ENCODE peak calls at places on chromosomes 12 and 14, in six cellular contexts. A is dorsolateral prefrontal cortex, C is AG04450, X is MM.1S, P is lower leg skin, O is tibial artery. K is an unnamed sample.

GRCh38 chr12:96908170-96908675 is 1.2 kb downstream of the NEDD1 start:
- DNase-seq in X (peak; percentile 12), A (no peak), C (no peak), P (no peak), O (no peak), K (no peak)

GRCh38 chr12:16063728-16064127 is 152.6 kb downstream of the DERA start:
- DNase-seq in P (no peak), A (no peak), C (no peak), O (no peak), X (no peak), K (no peak)

GRCh38 chr12:124636138-124636968 is 68.9 kb upstream of the NCOR2 start:
- DNase-seq in P (peak; percentile 91), C (no peak), A (no peak), O (no peak), X (no peak), K (no peak)

GRCh38 chr14:73744175-73744867 is 30.1 kb upstream of the PNMA1 start:
- DNase-seq in X (no peak), A (peak; percentile 65), O (no peak), P (no peak), C (no peak), K (no peak)

GRCh38 chr12:22678175-22678574 is 53.2 kb downstream of the ETNK1 start:
- DNase-seq in C (no peak), O (no peak), A (no peak), X (no peak), P (no peak), K (no peak)

GRCh38 chr14:91946313-91947195 is 940 bp downstream of the FBLN5 start:
- DNase-seq in X (no peak), P (peak; percentile 75), C (no peak), A (no peak), O (no peak), K (no peak)

GRCh38 chr14:67446371-67447032 is 34.5 kb upstream of the PLEK2 start:
- DNase-seq in A (no peak), X (no peak), P (no peak), C (no peak), O (no peak), K (no peak)

GRCh38 chr12:11553871-11554533 is 95.5 kb upstream of the ETV6 start:
- DNase-seq in P (no peak), C (peak; percentile 13), A (no peak), X (peak; percentile 68), O (no peak), K (peak; percentile 49)

GRCh38 chr14:69879175-69880047 is at the start of gene SMOC1:
- DNase-seq in X (peak; percentile 80), O (peak; percentile 90), A (peak; percentile 50), P (no peak), C (peak; percentile 47), K (peak; percentile 91)

GRCh38 chr14:74476607-74477006 is 16.5 kb downstream of the NPC2 start:
- DNase-seq in P (no peak), A (no peak), X (no peak), O (no peak), C (no peak), K (no peak)

GRCh38 chr12:77625441-77625840 is 205.3 kb upstream of the NAV3 start:
- DNase-seq in P (no peak), O (no peak), C (peak; percentile 62), A (no peak), X (no peak), K (no peak)

GRCh38 chr12:124006582-124007170 is 33.7 kb downstream of the ZNF664 start:
- DNase-seq in C (no peak), P (peak; percentile 46), A (no peak), O (no peak), X (peak; percentile 78), K (no peak)

GRCh38 chr12:102740157-102741032 is 176.6 kb downstream of the PAH start:
- DNase-seq in P (no peak), C (no peak), A (no peak), X (peak; percentile 46), O (no peak), K (no peak)

DNA sequence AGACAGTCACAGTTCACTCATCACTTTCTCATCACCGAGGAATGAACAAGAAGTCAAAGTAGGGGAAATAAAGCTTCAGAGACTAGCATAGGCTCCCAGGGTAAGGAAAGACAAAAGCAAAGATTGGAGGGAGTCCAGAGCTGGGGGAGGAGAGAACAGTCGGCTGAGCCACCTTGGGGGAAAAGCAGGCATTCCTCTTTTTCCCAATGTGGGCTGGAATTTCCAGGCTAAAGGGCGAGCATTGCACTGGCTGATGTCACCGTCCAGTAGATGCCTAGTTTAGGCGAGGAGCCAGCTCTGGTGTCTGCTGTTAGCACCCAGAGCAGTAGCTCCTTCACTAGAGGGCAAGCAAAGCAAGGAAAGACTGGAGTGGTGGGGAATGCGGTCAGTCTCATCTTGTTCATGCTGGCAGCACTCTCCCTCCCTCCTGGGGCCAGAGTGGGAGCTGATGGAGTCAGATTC is 8.5 kb upstream of the KRT75 start:
- DNase-seq in O (no peak), C (peak; percentile 20), A (no peak), X (no peak), P (peak; percentile 54), K (peak; percentile 29)
- TF ChIP-seq CTCF in O (no peak), C (peak; percentile 9), A (no peak), X (no peak), P (no peak), K (no peak)

GRCh38 chr12:129693731-129694130 is 210.1 kb downstream of the TMEM132D start:
- DNase-seq in P (no peak), X (no peak), C (no peak), A (no peak), O (no peak), K (no peak)

GRCh38 chr12:129701536-129702165 is 202.2 kb downstream of the TMEM132D start:
- DNase-seq in X (no peak), C (no peak), P (no peak), O (no peak), A (no peak), K (no peak)

GRCh38 chr12:129696405-129696804 is 207.4 kb downstream of the TMEM132D start:
- DNase-seq in X (no peak), A (no peak), O (no peak), P (no peak), C (no peak), K (no peak)

GRCh38 chr12:129700036-129700435 is 203.8 kb downstream of the TMEM132D start:
- DNase-seq in X (no peak), P (no peak), A (no peak), C (no peak), O (no peak), K (no peak)

GRCh38 chr12:129696952-129697351 is 206.9 kb downstream of the TMEM132D start:
- DNase-seq in O (no peak), C (no peak), A (no peak), X (no peak), P (no peak), K (no peak)
- TF ChIP-seq CTCF in O (no peak), C (no peak), A (no peak), X (no peak), P (no peak), K (no peak)

DNA sequence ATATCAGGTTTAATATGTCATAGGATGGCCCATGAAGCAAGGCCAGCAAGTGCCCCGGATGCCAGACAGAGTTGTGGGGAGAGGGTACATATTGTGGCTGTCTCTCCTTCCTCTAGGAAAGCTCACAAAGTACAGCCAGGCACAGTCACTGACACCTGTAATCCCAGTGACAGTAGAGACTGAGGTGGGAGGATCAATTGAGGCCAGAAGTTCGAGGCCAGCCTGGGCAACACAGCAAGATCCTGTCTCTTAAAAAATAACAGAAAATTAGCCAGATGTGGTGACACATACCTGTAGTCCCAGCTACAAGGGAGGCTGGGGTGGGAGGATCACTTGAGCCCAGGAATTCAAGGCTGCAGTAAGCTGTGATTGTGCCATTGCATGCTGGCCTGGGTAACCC is 32.1 kb downstream of the SLC7A8 start:
- DNase-seq in P (no peak), O (no peak), C (no peak), A (no peak), X (no peak), K (no peak)
- TF ChIP-seq CTCF in P (no peak), O (no peak), C (no peak), A (no peak), X (no peak), K (no peak)

DNA sequence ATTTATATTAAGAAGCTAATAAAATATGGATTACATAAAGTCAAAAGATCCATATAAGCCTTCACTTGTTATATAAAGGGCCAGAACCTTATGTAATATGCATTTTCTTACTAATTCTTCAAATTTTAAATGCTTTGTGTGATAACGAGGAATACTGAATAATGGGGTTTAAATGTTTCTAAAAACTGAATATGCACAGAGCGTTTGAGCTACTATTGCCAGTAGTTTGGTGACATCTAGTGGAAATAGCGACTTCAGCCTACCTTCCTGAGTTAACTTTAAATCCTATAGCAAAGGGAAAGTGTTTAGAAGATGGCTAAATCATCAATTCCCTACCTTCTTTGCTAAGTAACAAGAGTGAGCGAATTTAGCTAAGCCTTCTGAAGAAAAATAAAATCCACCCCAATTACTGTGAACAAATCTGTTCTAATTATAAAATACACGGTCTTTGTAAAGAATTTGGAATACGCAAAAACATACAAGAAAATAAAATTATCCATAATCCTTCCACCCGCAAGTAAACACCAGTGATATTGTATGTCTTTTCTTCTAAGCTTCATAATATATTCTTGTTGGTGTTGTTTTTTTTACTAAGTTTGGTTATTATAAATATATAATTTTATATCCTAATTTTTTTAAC is 115.5 kb upstream of the G2E3 start:
- DNase-seq in P (no peak), X (peak; percentile 37), O (no peak), C (no peak), A (no peak), K (no peak)
- TF ChIP-seq CTCF in P (no peak), X (peak; percentile 41), O (peak; percentile 29), C (peak; percentile 54), A (peak; percentile 64), K (peak; percentile 52)

GRCh38 chr12:83181074-83181473 is 494.4 kb downstream of the TMTC2 start:
- DNase-seq in C (no peak), A (no peak), O (no peak), P (no peak), X (no peak), K (no peak)
- TF ChIP-seq CTCF in C (no peak), A (no peak), O (no peak), P (no peak), X (no peak), K (no peak)

DNA sequence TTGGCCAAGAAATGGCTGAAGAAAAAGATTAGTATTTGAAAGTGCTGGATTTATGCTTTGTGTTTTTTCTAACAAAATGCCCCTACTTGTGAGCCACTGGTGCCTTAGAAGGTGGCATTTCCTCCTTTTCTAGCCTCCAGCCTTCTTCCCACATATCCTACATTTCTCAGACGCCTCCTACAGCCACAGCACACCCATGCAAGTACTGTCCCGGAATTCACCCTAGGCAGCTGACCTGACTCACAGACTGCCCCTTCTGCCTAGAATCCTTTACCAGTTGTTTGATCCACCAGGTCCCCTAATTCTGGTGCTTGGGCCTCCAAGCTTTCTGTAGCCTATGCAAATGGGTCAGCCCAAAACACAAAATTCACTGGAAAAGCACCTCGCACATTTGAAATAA is 166.0 kb downstream of the FOXN3 start:
- DNase-seq in C (no peak), A (no peak), O (no peak), X (no peak), P (peak; percentile 25), K (no peak)
- TF ChIP-seq CTCF in C (no peak), A (no peak), O (no peak), X (no peak), P (no peak), K (no peak)

GRCh38 chr14:77097689-77098469 is at the start of gene CIPC:
- DNase-seq in P (peak; percentile 100), A (peak; percentile 100), O (peak; percentile 100), X (peak; percentile 95), C (peak; percentile 96), K (peak; percentile 99)
- TF ChIP-seq CTCF in P (no peak), A (no peak), O (no peak), X (no peak), C (no peak), K (no peak)